ENCODE peak calls at places on chromosomes 1 and 21, in seven cellular contexts. T is heart left ventricle; H is BJ; P is CD8-positive, alpha-beta T cell; A is lower lobe of right lung; N is HCT116; M is HL-60. K is an unnamed sample.

GRCh38 chr1:179177614-179178013 is 51.9 kb downstream of the ABL2 start:
- DNase-seq in T (no peak), A (no peak), N (no peak), M (no peak), H (no peak), P (no peak), K (no peak)

GRCh38 chr1:154725841-154726240 is 117.9 kb upstream of the ADAR start:
- DNase-seq in A (no peak), P (no peak), M (no peak), T (no peak), H (no peak), N (no peak), K (no peak)

GRCh38 chr1:26016258-26016943 is 5.2 kb upstream of the EXTL1 start:
- DNase-seq in H (no peak), P (no peak), N (no peak), A (no peak), M (no peak), T (no peak), K (no peak)

GRCh38 chr1:192797143-192797542 is 11.7 kb upstream of the RGS2 start:
- DNase-seq in M (no peak), H (no peak), T (no peak), N (no peak), P (no peak), A (no peak), K (no peak)

GRCh38 chr1:218521414-218522169 is 176.5 kb downstream of the TGFB2 start:
- DNase-seq in N (peak; percentile 41), M (peak; percentile 13), H (no peak), A (peak; percentile 47), T (no peak), P (peak; percentile 9), K (peak; percentile 15)

GRCh38 chr1:7638078-7638477 is 133.0 kb upstream of the VAMP3 start:
- DNase-seq in A (no peak), M (no peak), H (no peak), T (peak; percentile 9), N (no peak), P (no peak), K (no peak)

GRCh38 chr1:244369256-244370057 is 82.3 kb downstream of the ADSS2 start:
- DNase-seq in H (no peak), M (no peak), A (no peak), T (no peak), N (no peak), P (no peak), K (peak; percentile 73)

GRCh38 chr1:91791103-91791502 is 94.8 kb downstream of the TGFBR3 start:
- DNase-seq in T (no peak), P (no peak), N (no peak), M (no peak), A (no peak), H (no peak), K (peak; percentile 89)

GRCh38 chr1:213381572-213382084 is 330.6 kb downstream of the RPS6KC1 start:
- DNase-seq in A (no peak), P (no peak), N (no peak), M (no peak), H (no peak), T (no peak), K (no peak)

GRCh38 chr1:187570166-187570565 is 741.4 kb downstream of the PLA2G4A start:
- DNase-seq in P (no peak), T (no peak), A (no peak), N (no peak), M (no peak), H (no peak), K (no peak)

GRCh38 chr1:176829261-176829976 is 335.1 kb downstream of the ASTN1 start:
- DNase-seq in P (no peak), A (no peak), H (no peak), T (no peak), M (no peak), N (no peak), K (no peak)

GRCh38 chr1:147472953-147473734 is 68.2 kb upstream of the BCL9 start:
- DNase-seq in P (no peak), A (no peak), T (no peak), M (no peak), N (no peak), H (no peak), K (no peak)

GRCh38 chr1:192524223-192524622 is 51.4 kb upstream of the RGS1 start:
- DNase-seq in A (no peak), P (no peak), H (no peak), N (no peak), T (no peak), M (no peak), K (no peak)

GRCh38 chr1:41622859-41623732 is 138.6 kb upstream of the EDN2 start:
- DNase-seq in M (no peak), N (no peak), T (no peak), P (no peak), A (no peak), H (no peak), K (no peak)

GRCh38 chr1:115454835-115455511 is 116.9 kb upstream of the NGF start:
- DNase-seq in N (no peak), M (no peak), T (peak; percentile 67), H (no peak), P (no peak), A (peak; percentile 53), K (no peak)

GRCh38 chr1:210446479-210446878 is 117.8 kb downstream of the HHAT start:
- DNase-seq in T (no peak), P (peak; percentile 66), N (no peak), A (no peak), M (no peak), H (no peak), K (no peak)

GRCh38 chr1:37944091-37944763 is 2.6 kb downstream of the INPP5B start:
- DNase-seq in H (no peak), M (no peak), A (peak; percentile 2), P (no peak), N (no peak), T (no peak), K (no peak)

GRCh38 chr1:117606608-117607261 is 887 bp downstream of the TENT5C start:
- DNase-seq in P (peak; percentile 40), N (no peak), M (no peak), A (peak; percentile 63), T (peak; percentile 71), H (no peak), K (peak; percentile 44)

GRCh38 chr1:191929383-191929782 is 228.9 kb upstream of the RGS18 start:
- DNase-seq in P (no peak), M (no peak), H (no peak), A (no peak), T (no peak), N (no peak), K (no peak)

GRCh38 chr21:26032263-26032662 is 138.3 kb downstream of the APP start:
- DNase-seq in A (no peak), N (no peak), T (no peak), H (no peak), M (no peak), P (no peak), K (no peak)

GRCh38 chr1:34794790-34795180 is 2.0 kb downstream of the GJA4 start:
- DNase-seq in A (no peak), N (no peak), M (no peak), P (no peak), T (no peak), H (no peak), K (no peak)

GRCh38 chr1:193367863-193368262 is 181.4 kb upstream of the B3GALT2 start:
- DNase-seq in A (no peak), N (no peak), H (no peak), T (no peak), M (no peak), P (no peak), K (no peak)

GRCh38 chr1:90356991-90357390 is 360.1 kb downstream of the BARHL2 start:
- DNase-seq in A (no peak), P (no peak), N (no peak), H (no peak), M (no peak), T (no peak), K (no peak)

GRCh38 chr1:27557596-27558340 is 46.2 kb downstream of the AHDC1 start:
- DNase-seq in A (no peak), N (peak; percentile 29), P (no peak), T (no peak), H (no peak), M (peak; percentile 69), K (no peak)

GRCh38 chr21:45224189-45224938 is 63.3 kb downstream of the POFUT2 start:
- DNase-seq in M (no peak), T (no peak), A (no peak), H (no peak), P (peak; percentile 53), N (no peak), K (no peak)

GRCh38 chr1:22602060-22602740 is 34.2 kb upstream of the C1QA start:
- DNase-seq in M (no peak), A (no peak), T (no peak), N (no peak), P (no peak), H (no peak), K (no peak)
- H3K27me3 ChIP-seq in M (no peaks in the 10 kb centered on the region), A (peaks cover 38% of the 10 kb centered on the region), T (no peaks in the 10 kb centered on the region), N (peaks cover 40% of the 10 kb centered on the region), P (peaks cover 3% of the 10 kb centered on the region), H (peaks cover 6% of the 10 kb centered on the region), K (peaks cover 27% of the 10 kb centered on the region)

GRCh38 chr1:165531021-165531420 is 12.8 kb upstream of the LRRC52 start:
- DNase-seq in A (no peak), P (no peak), N (no peak), T (no peak), M (no peak), H (no peak), K (no peak)
- H3K27me3 ChIP-seq in A (no peaks in the 10 kb centered on the region), P (no peaks in the 10 kb centered on the region), N (peaks cover 40% of the 10 kb centered on the region), T (no peaks in the 10 kb centered on the region), M (no peaks in the 10 kb centered on the region), H (no peaks in the 10 kb centered on the region), K (no peaks in the 10 kb centered on the region)

GRCh38 chr1:29671446-29671845 is 435.1 kb downstream of the PTPRU start:
- DNase-seq in A (no peak), M (no peak), N (no peak), T (no peak), P (no peak), H (no peak), K (no peak)

GRCh38 chr1:29673669-29674624 is 437.6 kb downstream of the PTPRU start:
- DNase-seq in T (peak; percentile 18), N (no peak), H (no peak), M (no peak), P (no peak), A (no peak), K (no peak)

GRCh38 chr1:29671957-29672356 is 435.6 kb downstream of the PTPRU start:
- DNase-seq in H (no peak), P (no peak), A (no peak), T (no peak), N (no peak), M (no peak), K (no peak)

GRCh38 chr1:29672955-29673507 is 436.7 kb downstream of the PTPRU start:
- DNase-seq in N (no peak), A (no peak), T (no peak), P (no peak), H (no peak), M (no peak), K (no peak)

DNA sequence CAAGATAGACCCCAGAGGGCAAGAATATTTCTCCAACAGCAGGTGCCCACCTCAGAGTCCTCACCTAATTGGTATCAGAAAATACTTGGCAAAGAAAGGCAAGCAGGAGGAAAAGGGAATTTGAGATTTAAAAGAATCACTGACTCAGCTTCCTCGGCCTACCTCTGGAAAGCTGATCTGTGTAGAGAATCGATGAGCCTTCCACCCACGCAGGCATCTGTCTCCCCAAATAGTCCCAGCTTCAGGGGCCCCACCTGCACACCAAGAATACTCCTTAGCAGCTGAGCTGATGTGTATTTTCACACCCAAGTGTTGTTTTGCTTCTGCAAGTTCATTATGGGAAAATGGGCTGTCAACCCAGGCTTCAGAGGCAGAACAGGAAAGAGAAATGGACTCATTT is 436.1 kb downstream of the PTPRU start:
- DNase-seq in A (no peak), H (no peak), P (no peak), N (no peak), M (no peak), T (no peak), K (no peak)
- H3K27me3 ChIP-seq in A (no peaks in the 10 kb centered on the region), H (no peaks in the 10 kb centered on the region), P (no peaks in the 10 kb centered on the region), N (peaks cover 12% of the 10 kb centered on the region), M (no peaks in the 10 kb centered on the region), T (no peaks in the 10 kb centered on the region), K (peaks cover 4% of the 10 kb centered on the region)

GRCh38 chr1:11567244-11568065 is 86.8 kb downstream of the FBXO2 start:
- DNase-seq in A (no peak), M (no peak), N (no peak), P (no peak), T (no peak), H (no peak), K (no peak)
- H3K27me3 ChIP-seq in A (peaks cover 32% of the 10 kb centered on the region), M (no peaks in the 10 kb centered on the region), N (peaks cover 7% of the 10 kb centered on the region), P (peaks cover 9% of the 10 kb centered on the region), T (peaks cover 15% of the 10 kb centered on the region), H (peaks cover 2% of the 10 kb centered on the region), K (peaks cover 11% of the 10 kb centered on the region)

K was measured in HAP-1.